ENCODE peak calls at places on chromosomes 13 and 19, in six cellular contexts. I is H1, K is SK-N-SH, X is HepG2, T is HL-60, E is K562. M is an unnamed sample.

GRCh38 chr13:21897140-21897539 is 226.3 kb downstream of the FGF9 start:
- DNase-seq in X (no peak), I (no peak), T (no peak), E (no peak), K (no peak), M (no peak)

GRCh38 chr19:50657672-50658437 is 8.6 kb downstream of the C19orf81 start:
- DNase-seq in E (peak), I (peak), K (peak), X (peak), T (peak), M (peak)

GRCh38 chr13:97826421-97826965 is 127.0 kb upstream of the IPO5 start:
- DNase-seq in I (no peak), E (no peak), K (no peak), T (no peak), X (no peak), M (no peak)

GRCh38 chr13:68627377-68627776 is 1397.2 kb upstream of the PCDH9 start:
- DNase-seq in X (no peak), K (no peak), E (no peak), T (no peak), I (no peak), M (no peak)

GRCh38 chr19:42653841-42654240 is 59.1 kb upstream of the CEACAM8 start:
- DNase-seq in E (no peak), K (no peak), T (no peak), I (no peak), X (no peak), M (no peak)

GRCh38 chr19:29963576-29963975 is 21.5 kb downstream of the URI1 start:
- DNase-seq in X (no peak), T (no peak), K (no peak), E (no peak), I (no peak), M (no peak)

GRCh38 chr13:113220877-113221276 is 11.5 kb downstream of the CUL4A start:
- DNase-seq in I (no peak), E (no peak), K (peak), T (no peak), X (no peak), M (no peak)

GRCh38 chr13:62779146-62779545 is 1363.5 kb upstream of the PCDH20 start:
- DNase-seq in T (no peak), X (no peak), K (no peak), E (no peak), I (peak), M (no peak)

GRCh38 chr19:13143135-13143534 is 7.0 kb downstream of the STX10 start:
- DNase-seq in I (no peak), E (no peak), K (no peak), X (peak), T (no peak), M (no peak)

GRCh38 chr19:54096642-54097106 is 3.9 kb downstream of the OSCAR start:
- DNase-seq in K (no peak), T (peak), E (peak), I (peak), X (no peak), M (no peak)

GRCh38 chr19:4390862-4391693 is 9.3 kb downstream of the SH3GL1 start:
- DNase-seq in I (no peak), X (peak), T (no peak), E (no peak), K (no peak), M (no peak)

GRCh38 chr13:93709511-93710244 is 483.1 kb downstream of the GPC6 start:
- DNase-seq in X (no peak), I (no peak), T (no peak), E (no peak), K (no peak), M (no peak)

GRCh38 chr13:75704942-75705320 is 68.8 kb downstream of the LMO7 start:
- DNase-seq in K (no peak), I (no peak), T (no peak), E (no peak), X (no peak), M (no peak)

GRCh38 chr19:5749505-5749904 is 29.1 kb downstream of the CATSPERD start:
- DNase-seq in X (no peak), I (no peak), K (no peak), E (no peak), T (no peak), M (no peak)

GRCh38 chr13:43792456-43792855 is 5.7 kb upstream of the ENOX1 start:
- DNase-seq in E (no peak), T (no peak), X (no peak), I (no peak), K (no peak), M (no peak)

GRCh38 chr19:31066385-31066784 is 282.9 kb downstream of the TSHZ3 start:
- DNase-seq in E (no peak), I (no peak), K (no peak), T (no peak), X (no peak), M (no peak)

GRCh38 chr13:33934343-33934742 is 116.4 kb downstream of the RFC3 start:
- DNase-seq in X (no peak), K (no peak), T (no peak), E (no peak), I (no peak), M (no peak)

GRCh38 chr13:24052547-24052981 is 108.0 kb upstream of the SPATA13 start:
- DNase-seq in E (peak), K (peak), X (no peak), T (no peak), I (no peak), M (no peak)

GRCh38 chr13:34349091-34349722 is 531.3 kb downstream of the RFC3 start:
- DNase-seq in T (no peak), X (no peak), E (no peak), I (no peak), K (no peak), M (no peak)

GRCh38 chr19:769610-770009 is 18.7 kb downstream of the MISP start:
- DNase-seq in X (no peak), E (no peak), T (no peak), K (no peak), I (no peak), M (no peak)

GRCh38 chr13:27263438-27263837 is 7.2 kb upstream of the RASL11A start:
- DNase-seq in I (no peak), K (peak), T (no peak), X (no peak), E (no peak), M (no peak)

GRCh38 chr19:40756502-40757110 is 5.6 kb downstream of the SNRPA start:
- DNase-seq in X (no peak), K (no peak), E (no peak), T (no peak), I (no peak), M (no peak)

DNA sequence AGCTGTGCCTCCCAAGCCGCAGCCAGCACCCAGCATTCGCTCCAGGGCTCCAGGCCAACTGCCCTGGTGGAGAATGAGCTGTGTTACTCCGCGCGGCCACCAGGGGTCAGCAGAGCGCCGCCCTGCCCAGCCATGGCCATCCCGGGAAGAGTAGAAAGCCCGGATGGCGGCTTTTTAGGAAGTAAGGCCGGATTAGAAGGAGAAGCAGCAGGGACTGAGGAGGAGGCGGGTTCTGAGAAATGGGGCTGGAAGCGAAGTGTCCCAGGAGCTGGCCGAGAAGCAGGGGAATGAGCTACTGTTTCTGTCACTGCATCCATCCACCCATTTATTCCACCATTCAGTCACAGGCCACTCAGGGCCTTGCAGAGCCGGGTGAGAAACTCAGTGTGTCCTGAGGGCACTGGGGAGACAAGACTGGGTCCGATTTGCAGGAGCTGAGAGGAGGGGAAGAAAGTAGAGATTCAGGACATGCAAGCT is 6.6 kb upstream of the NPAS1 start:
- DNase-seq in K (peak), E (peak), I (peak), T (peak), X (peak), M (no peak)
- TF ChIP-seq GABPA in K (no peak), E (no peak), I (peak), T (no peak), X (no peak), M (no peak)

GRCh38 chr19:7870571-7871279 is 3.5 kb downstream of the PRR36 start:
- DNase-seq in T (peak), X (peak), I (peak), K (peak), E (peak), M (no peak)
- TF ChIP-seq GABPA in T (no peak), X (no peak), I (no peak), K (no peak), E (no peak), M (no peak)

GRCh38 chr13:87208636-87209035 is 462.5 kb upstream of the SLITRK5 start:
- DNase-seq in K (no peak), T (no peak), I (no peak), E (no peak), X (no peak), M (no peak)
- TF ChIP-seq GABPA in K (no peak), T (no peak), I (no peak), E (no peak), X (no peak), M (no peak)

GRCh38 chr13:111460548-111461444 is 140.4 kb downstream of the TEX29 start:
- DNase-seq in I (peak), E (no peak), X (peak), K (peak), T (peak), M (no peak)
- TF ChIP-seq GABPA in I (no peak), E (no peak), X (no peak), K (no peak), T (no peak), M (no peak)

GRCh38 chr13:51148952-51149573 is 38.0 kb upstream of the C13orf42 start:
- DNase-seq in T (peak), E (no peak), I (no peak), X (no peak), K (peak), M (no peak)
- TF ChIP-seq GABPA in T (no peak), E (no peak), I (no peak), X (no peak), K (no peak), M (no peak)

GRCh38 chr13:105616313-105617075 is 919.0 kb downstream of the EFNB2 start:
- DNase-seq in K (no peak), I (no peak), E (no peak), T (no peak), X (no peak), M (no peak)

GRCh38 chr13:105608132-105608531 is 927.3 kb downstream of the EFNB2 start:
- DNase-seq in T (no peak), K (no peak), E (no peak), X (no peak), I (no peak), M (no peak)

GRCh38 chr13:105611424-105611823 is 924.0 kb downstream of the EFNB2 start:
- DNase-seq in X (no peak), T (no peak), K (no peak), I (no peak), E (no peak), M (no peak)

DNA sequence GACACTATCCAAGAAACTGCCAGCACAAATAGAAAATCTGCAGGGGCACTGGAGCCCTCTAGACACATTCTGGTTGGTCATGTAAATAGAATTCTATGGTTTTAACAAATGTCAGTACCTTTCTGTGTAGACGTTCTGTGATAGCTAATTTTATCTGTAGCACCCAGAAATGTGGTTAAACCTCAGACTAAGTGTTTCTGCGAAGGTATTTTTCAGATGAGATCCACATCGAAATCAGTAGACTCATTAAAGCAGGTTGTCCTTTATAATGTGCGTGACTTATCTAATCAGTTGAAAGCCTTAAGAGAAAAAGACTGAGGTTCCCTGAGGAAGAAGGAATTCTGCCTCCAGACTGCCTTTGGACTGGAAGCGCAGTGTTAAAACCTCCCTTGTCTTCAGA is 922.9 kb downstream of the EFNB2 start:
- DNase-seq in X (no peak), T (no peak), E (no peak), K (no peak), I (no peak), M (no peak)
- TF ChIP-seq GABPA in X (no peak), T (no peak), E (no peak), K (no peak), I (no peak), M (no peak)